ENCODE peak calls at places on chromosomes 5 and 9, in five cellular contexts. One of them, this sample, is unnamed.
A peak's percentile ranks its signal among the peaks of the same experiment; 100 is the strongest.

GRCh38 chr9:74876611-74877010 is 11.1 kb downstream of the TRPM6 start:
- DNase-seq in cardiac muscle cell: no peak
- DNase-seq in kidney tubule cell: no peak
- DNase-seq in cardiac fibroblast: no peak
- DNase-seq in CD8-positive, alpha-beta T cell: no peak
- DNase-seq in this sample: no peak

GRCh38 chr9:1941989-1942388 is 73.2 kb upstream of the SMARCA2 start:
- DNase-seq in cardiac muscle cell: no peak
- DNase-seq in kidney tubule cell: no peak
- DNase-seq in cardiac fibroblast: peak; percentile 13
- DNase-seq in CD8-positive, alpha-beta T cell: no peak
- DNase-seq in this sample: no peak

GRCh38 chr9:82333671-82334070 is 345.1 kb downstream of the SPATA31D1 start:
- DNase-seq in cardiac muscle cell: no peak
- DNase-seq in kidney tubule cell: peak; percentile 58
- DNase-seq in cardiac fibroblast: peak; percentile 35
- DNase-seq in CD8-positive, alpha-beta T cell: no peak
- DNase-seq in this sample: no peak

GRCh38 chr5:32933692-32934091 is 222.6 kb downstream of the NPR3 start:
- DNase-seq in cardiac muscle cell: no peak
- DNase-seq in kidney tubule cell: no peak
- DNase-seq in cardiac fibroblast: no peak
- DNase-seq in CD8-positive, alpha-beta T cell: no peak
- DNase-seq in this sample: no peak

GRCh38 chr5:10308844-10309243 is 1.1 kb upstream of the CMBL start:
- DNase-seq in cardiac muscle cell: no peak
- DNase-seq in kidney tubule cell: no peak
- DNase-seq in cardiac fibroblast: no peak
- DNase-seq in CD8-positive, alpha-beta T cell: no peak
- DNase-seq in this sample: no peak

GRCh38 chr9:126642839-126643238 is 29.1 kb downstream of the LMX1B start:
- DNase-seq in cardiac muscle cell: no peak
- DNase-seq in kidney tubule cell: no peak
- DNase-seq in cardiac fibroblast: no peak
- DNase-seq in CD8-positive, alpha-beta T cell: no peak
- DNase-seq in this sample: no peak

GRCh38 chr5:141966275-141966962 is 2.5 kb upstream of the RNF14 start:
- DNase-seq in cardiac muscle cell: no peak
- DNase-seq in kidney tubule cell: no peak
- DNase-seq in cardiac fibroblast: no peak
- DNase-seq in CD8-positive, alpha-beta T cell: no peak
- DNase-seq in this sample: no peak

GRCh38 chr5:174581483-174581882 is 142.9 kb upstream of the MSX2 start:
- DNase-seq in cardiac muscle cell: peak; percentile 81
- DNase-seq in kidney tubule cell: peak; percentile 47
- DNase-seq in cardiac fibroblast: no peak
- DNase-seq in CD8-positive, alpha-beta T cell: no peak
- DNase-seq in this sample: peak; percentile 4

GRCh38 chr9:105114956-105115728 is 129.3 kb upstream of the SLC44A1 start:
- DNase-seq in cardiac muscle cell: no peak
- DNase-seq in kidney tubule cell: peak; percentile 48
- DNase-seq in cardiac fibroblast: peak; percentile 44
- DNase-seq in CD8-positive, alpha-beta T cell: peak; percentile 53
- DNase-seq in this sample: peak; percentile 41

GRCh38 chr5:159824188-159825153 is 91.8 kb upstream of the ADRA1B start:
- DNase-seq in cardiac muscle cell: no peak
- DNase-seq in kidney tubule cell: no peak
- DNase-seq in cardiac fibroblast: peak; percentile 25
- DNase-seq in CD8-positive, alpha-beta T cell: no peak
- DNase-seq in this sample: no peak

GRCh38 chr5:174083041-174083827 is 37.7 kb downstream of the NSG2 start:
- DNase-seq in cardiac muscle cell: no peak
- DNase-seq in kidney tubule cell: no peak
- DNase-seq in cardiac fibroblast: no peak
- DNase-seq in CD8-positive, alpha-beta T cell: no peak
- DNase-seq in this sample: no peak

GRCh38 chr5:168186289-168187074 is 105.0 kb upstream of the WWC1 start:
- DNase-seq in cardiac muscle cell: no peak
- DNase-seq in kidney tubule cell: no peak
- DNase-seq in cardiac fibroblast: no peak
- DNase-seq in CD8-positive, alpha-beta T cell: no peak
- DNase-seq in this sample: no peak